ENCODE peak calls at places on chromosomes 4 and X, in nine cellular contexts. Z, V, J, Q, K, O, N, X and D are unnamed samples.

GRCh38 chrX:119398974-119399771 is at the start of gene SLC25A43:
- DNase-seq in Z (peak), V (peak), J (peak), Q (peak), K (peak), O (peak), N (peak), X (peak), D (peak)

GRCh38 chr4:112142152-112142551 is 3.1 kb upstream of the FAM241A start:
- DNase-seq in Z (no peak), V (no peak), J (no peak), Q (no peak), K (no peak), O (no peak), N (no peak), X (no peak), D (no peak)

GRCh38 chr4:636628-636950 is 11.2 kb downstream of the PDE6B start:
- DNase-seq in Z (no peak), V (no peak), J (no peak), Q (no peak), K (no peak), O (no peak), N (no peak), X (no peak), D (no peak)

GRCh38 chr4:49044270-49044669 is 58.2 kb downstream of the CWH43 start:
- DNase-seq in Z (no peak), V (no peak), J (no peak), Q (no peak), K (no peak), O (no peak), N (no peak), X (no peak), D (no peak)

GRCh38 chrX:13069771-13070410 is 25.5 kb upstream of the FAM9C start:
- DNase-seq in Z (no peak), V (no peak), J (no peak), Q (no peak), K (no peak), O (no peak), N (no peak), X (no peak), D (no peak)

GRCh38 chr4:38160487-38161207 is 200.4 kb downstream of the PTTG2 start:
- DNase-seq in Z (peak), V (no peak), J (peak), Q (no peak), K (no peak), O (peak), N (no peak), X (no peak), D (no peak)

GRCh38 chr4:142556048-142556447 is 290.1 kb downstream of the INPP4B start:
- DNase-seq in Z (no peak), V (no peak), J (no peak), Q (no peak), K (no peak), O (no peak), N (no peak), X (no peak), D (no peak)

GRCh38 chr4:81207793-81208192 is 7.2 kb downstream of the PRKG2 start:
- DNase-seq in Z (no peak), V (no peak), J (no peak), Q (no peak), K (no peak), O (no peak), N (no peak), X (no peak), D (no peak)

GRCh38 chr4:808860-809570 is 16.9 kb downstream of the CPLX1 start:
- DNase-seq in Z (no peak), V (no peak), J (peak), Q (no peak), K (no peak), O (no peak), N (no peak), X (no peak), D (no peak)

GRCh38 chr4:83152771-83153170 is 38.2 kb upstream of the PLAC8 start:
- DNase-seq in Z (no peak), V (no peak), J (no peak), Q (no peak), K (no peak), O (no peak), N (no peak), X (no peak), D (no peak)

GRCh38 chr4:158553364-158553763 is 31.7 kb downstream of the RXFP1 start:
- DNase-seq in Z (no peak), V (no peak), J (no peak), Q (no peak), K (no peak), O (no peak), N (no peak), X (no peak), D (no peak)

GRCh38 chr4:36088542-36088941 is 155.8 kb downstream of the ARAP2 start:
- DNase-seq in Z (no peak), V (no peak), J (no peak), Q (no peak), K (no peak), O (no peak), N (no peak), X (no peak), D (no peak)

GRCh38 chr4:117001077-117001476 is 84.3 kb downstream of the TRAM1L1 start:
- DNase-seq in Z (no peak), V (no peak), J (no peak), Q (no peak), K (no peak), O (no peak), N (no peak), X (no peak), D (no peak)

GRCh38 chrX:131617182-131617581 is 73.3 kb downstream of the OR13H1 start:
- DNase-seq in Z (no peak), V (no peak), J (no peak), Q (no peak), K (no peak), O (no peak), N (no peak), X (no peak), D (no peak)

GRCh38 chr4:99705891-99706290 is 48.3 kb upstream of the C4orf54 start:
- DNase-seq in Z (no peak), V (no peak), J (no peak), Q (no peak), K (no peak), O (no peak), N (no peak), X (no peak), D (no peak)

GRCh38 chr4:108355523-108356208 is 186.9 kb upstream of the LEF1 start:
- DNase-seq in Z (no peak), V (no peak), J (no peak), Q (no peak), K (no peak), O (no peak), N (no peak), X (no peak), D (no peak)

GRCh38 chrX:9913041-9913440 is 54.1 kb upstream of the CLDN34 start:
- DNase-seq in Z (no peak), V (no peak), J (peak), Q (no peak), K (no peak), O (no peak), N (no peak), X (no peak), D (no peak)

GRCh38 chrX:103879339-103879738 is 47.3 kb upstream of the RAB9B start:
- DNase-seq in Z (no peak), V (no peak), J (no peak), Q (no peak), K (peak), O (no peak), N (no peak), X (no peak), D (no peak)

GRCh38 chrX:36434521-36434920 is 515.0 kb downstream of the CFAP47 start:
- DNase-seq in Z (no peak), V (no peak), J (no peak), Q (no peak), K (no peak), O (no peak), N (no peak), X (no peak), D (no peak)

GRCh38 chrX:110944793-110945466 is 149.3 kb upstream of the CHRDL1 start:
- DNase-seq in Z (peak), V (no peak), J (peak), Q (no peak), K (no peak), O (no peak), N (no peak), X (peak), D (peak)

GRCh38 chr4:128606173-128606572 is 203.3 kb upstream of the JADE1 start:
- DNase-seq in Z (no peak), V (no peak), J (no peak), Q (no peak), K (no peak), O (no peak), N (no peak), X (no peak), D (no peak)

GRCh38 chrX:85419293-85419692 is 39.8 kb upstream of the POF1B start:
- DNase-seq in Z (no peak), V (no peak), J (no peak), Q (no peak), K (no peak), O (no peak), N (no peak), X (no peak), D (no peak)

GRCh38 chrX:115966920-115967319 is 203.6 kb upstream of the AGTR2 start:
- DNase-seq in Z (no peak), V (no peak), J (no peak), Q (no peak), K (no peak), O (no peak), N (no peak), X (no peak), D (no peak)

GRCh38 chr4:94447754-94448411 is 3.9 kb upstream of the PDLIM5 start:
- DNase-seq in Z (no peak), V (no peak), J (no peak), Q (no peak), K (no peak), O (no peak), N (no peak), X (no peak), D (no peak)

GRCh38 chrX:2474963-2475726 is 25.6 kb downstream of the DHRSX start:
- DNase-seq in Z (no peak), V (no peak), J (peak), Q (peak), K (peak), O (no peak), N (no peak), X (no peak), D (no peak)

GRCh38 chr4:128384091-128384520 is 96.5 kb upstream of the PGRMC2 start:
- DNase-seq in Z (no peak), V (no peak), J (no peak), Q (no peak), K (no peak), O (no peak), N (no peak), X (no peak), D (no peak)

GRCh38 chr4:6180841-6181631 is 19.3 kb downstream of the JAKMIP1 start:
- DNase-seq in Z (no peak), V (no peak), J (no peak), Q (no peak), K (no peak), O (no peak), N (no peak), X (no peak), D (no peak)

GRCh38 chr4:86901864-86902263 is 9.6 kb upstream of the C4orf36 start:
- DNase-seq in Z (no peak), V (no peak), J (no peak), Q (no peak), K (no peak), O (no peak), N (no peak), X (no peak), D (no peak)

GRCh38 chr4:80709082-80709869 is 321.2 kb upstream of the BMP3 start:
- DNase-seq in Z (no peak), V (no peak), J (no peak), Q (no peak), K (no peak), O (no peak), N (no peak), X (no peak), D (no peak)

GRCh38 chr4:25970241-25970675 is 56.2 kb downstream of the SMIM20 start:
- DNase-seq in Z (peak), V (no peak), J (no peak), Q (no peak), K (no peak), O (no peak), N (no peak), X (no peak), D (no peak)

GRCh38 chrX:10922158-10922557 is 189.0 kb upstream of the HCCS start:
- DNase-seq in Z (no peak), V (no peak), J (no peak), Q (no peak), K (no peak), O (no peak), N (no peak), X (no peak), D (no peak)

GRCh38 chrX:94908171-94908570 is 1234.2 kb downstream of the FAM133A start:
- DNase-seq in Z (no peak), V (no peak), J (no peak), Q (no peak), K (no peak), O (no peak), N (no peak), X (no peak), D (no peak)

GRCh38 chr4:186536285-186536684 is 19.1 kb downstream of the MTNR1A start:
- DNase-seq in Z (no peak), V (no peak), J (no peak), Q (no peak), K (no peak), O (no peak), N (no peak), X (no peak), D (no peak)

GRCh38 chr4:158805628-158806471 is 37.0 kb downstream of the FNIP2 start:
- DNase-seq in Z (no peak), V (no peak), J (no peak), Q (no peak), K (no peak), O (no peak), N (no peak), X (peak), D (peak)

GRCh38 chrX:88746925-88747324 is at the start of gene CPXCR1:
- DNase-seq in Z (no peak), V (no peak), J (no peak), Q (no peak), K (no peak), O (no peak), N (no peak), X (no peak), D (no peak)

GRCh38 chrX:8668797-8669196 is 63.1 kb downstream of the ANOS1 start:
- DNase-seq in Z (no peak), V (no peak), J (no peak), Q (no peak), K (peak), O (no peak), N (no peak), X (no peak), D (no peak)

GRCh38 chrX:154541896-154542722 is 4.5 kb downstream of the G6PD start:
- DNase-seq in Z (peak), V (peak), J (peak), Q (peak), K (peak), O (peak), N (peak), X (peak), D (peak)
- H3K4me3 ChIP-seq in Z (no peak), V (no peak), J (no peak), Q (peak), K (no peak), O (no peak), N (peak), X (peak), D (no peak)

DNA sequence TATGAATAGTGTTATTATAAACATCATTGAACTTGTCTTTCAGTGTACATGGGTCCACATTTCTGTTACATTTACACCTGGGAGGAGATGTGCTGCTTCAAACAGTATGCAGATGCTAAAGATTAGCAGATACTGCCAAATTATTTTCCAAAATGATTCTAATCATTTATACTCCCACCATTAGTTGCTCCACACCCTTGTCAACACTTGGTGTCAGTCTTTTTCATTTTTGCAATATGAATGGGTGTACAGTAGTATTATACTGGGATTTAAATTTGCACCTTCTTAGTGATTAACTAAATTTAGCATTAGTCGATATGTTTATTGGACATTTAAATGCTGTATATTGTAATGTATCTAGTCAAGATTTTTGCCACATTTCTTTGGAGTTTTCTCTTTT is 131.6 kb upstream of the GRID2 start:
- DNase-seq in Z (no peak), V (no peak), J (no peak), Q (no peak), K (no peak), O (no peak), N (no peak), X (no peak), D (no peak)
- TF ChIP-seq CTCF in Z (no peak), V (no peak), J (no peak), Q (no peak), K (no peak), O (no peak), N (no peak), X (no peak), D (no peak)

GRCh38 chrX:39674771-39675553 is 422.8 kb downstream of the BCOR start:
- DNase-seq in Z (no peak), V (no peak), J (no peak), Q (no peak), K (no peak), O (no peak), N (no peak), X (no peak), D (no peak)

GRCh38 chrX:39676434-39676833 is 421.3 kb downstream of the BCOR start:
- DNase-seq in Z (no peak), V (no peak), J (no peak), Q (no peak), K (no peak), O (no peak), N (no peak), X (no peak), D (no peak)

GRCh38 chrX:39677585-39677984 is 420.2 kb downstream of the BCOR start:
- DNase-seq in Z (no peak), V (no peak), J (no peak), Q (no peak), K (no peak), O (no peak), N (peak), X (no peak), D (no peak)

GRCh38 chrX:39677987-39678840 is 419.5 kb downstream of the BCOR start:
- DNase-seq in Z (no peak), V (no peak), J (no peak), Q (no peak), K (no peak), O (no peak), N (no peak), X (no peak), D (no peak)

DNA sequence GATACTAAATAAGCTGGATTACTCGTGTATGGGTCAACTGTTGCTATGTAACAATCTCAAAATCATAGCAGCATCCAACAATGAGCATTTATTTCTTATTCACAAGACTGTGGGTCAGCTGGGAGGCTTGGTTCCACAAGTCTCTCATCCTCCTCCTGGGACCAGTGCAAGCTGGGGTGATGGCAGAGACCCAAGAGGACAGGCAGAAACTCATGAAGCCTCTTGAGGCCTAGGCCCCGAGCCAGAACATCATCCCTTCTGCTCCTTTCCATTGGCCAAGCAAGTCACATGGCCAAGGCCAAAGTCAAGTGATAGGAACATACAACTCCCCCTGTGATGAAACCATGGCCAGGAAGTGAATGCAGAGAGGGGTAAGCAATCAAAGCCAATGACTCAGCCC is 422.1 kb downstream of the BCOR start:
- DNase-seq in Z (peak), V (no peak), J (no peak), Q (no peak), K (peak), O (peak), N (no peak), X (no peak), D (no peak)
- TF ChIP-seq POLR2A in Z (no peak), V (no peak), J (no peak), Q (no peak), K (no peak), O (no peak), N (no peak), X (no peak), D (no peak)

GRCh38 chr4:73836373-73837269 is at the start of gene CXCL6:
- DNase-seq in Z (peak), V (no peak), J (peak), Q (peak), K (peak), O (no peak), N (peak), X (peak), D (no peak)
- H3K4me3 ChIP-seq in Z (no peak), V (peak), J (peak), Q (peak), K (peak), O (peak), N (peak), X (peak), D (no peak)

GRCh38 chrX:66731398-66731797 is 92.5 kb upstream of the EDA2R start:
- DNase-seq in Z (no peak), V (no peak), J (no peak), Q (no peak), K (no peak), O (no peak), N (no peak), X (no peak), D (no peak)
- TF ChIP-seq CTCF in Z (no peak), V (no peak), J (no peak), Q (peak), K (peak), O (no peak), N (peak), X (no peak), D (no peak)

DNA sequence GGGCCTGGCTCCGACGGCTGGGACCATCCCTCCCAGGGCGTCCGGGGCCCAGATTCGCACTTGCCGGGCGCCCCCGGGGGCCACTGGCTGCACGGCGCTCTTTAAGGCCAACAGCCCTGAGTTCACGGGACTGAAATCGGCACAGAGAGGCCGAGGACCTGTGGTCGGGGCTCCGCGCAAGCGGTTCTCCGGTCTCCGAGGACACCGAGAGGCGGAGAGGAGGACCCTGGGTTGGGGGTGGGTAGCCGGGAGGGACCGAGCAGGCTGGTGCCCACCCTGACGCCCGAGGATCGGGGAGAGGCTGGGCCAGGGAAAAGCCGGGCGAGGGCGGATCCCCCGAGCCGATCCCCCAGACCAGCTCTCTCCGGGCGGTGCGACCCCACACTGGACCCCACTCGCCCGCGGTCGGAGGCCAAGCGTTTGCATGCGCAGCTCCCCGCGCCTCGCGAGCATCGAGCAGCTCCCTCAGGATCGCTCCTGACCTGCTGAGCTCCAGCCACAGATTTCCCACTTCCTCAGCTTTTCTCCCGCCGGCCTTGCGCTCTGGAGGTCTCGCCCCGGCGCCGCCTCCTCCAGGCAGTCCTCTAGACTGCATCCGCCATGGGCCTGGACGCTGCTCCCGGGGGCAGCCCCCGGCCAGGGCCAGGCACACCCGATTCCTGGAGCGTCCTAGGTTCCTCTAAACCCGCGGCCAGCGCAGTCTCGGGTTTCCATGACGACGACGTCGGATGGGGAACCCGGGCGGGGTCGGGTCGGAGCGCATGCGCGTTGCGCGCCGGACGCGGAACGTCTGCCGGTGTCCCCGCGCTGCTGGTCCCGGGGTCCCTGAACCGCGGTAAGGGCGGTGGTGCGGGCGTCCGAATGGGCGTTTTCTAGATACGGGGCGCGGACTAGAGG is 17.6 kb upstream of the NAT8L start:
- DNase-seq in Z (peak), V (peak), J (peak), Q (peak), K (peak), O (peak), N (peak), X (peak), D (peak)
- TF ChIP-seq POLR2A in Z (no peak), V (no peak), J (no peak), Q (no peak), K (no peak), O (no peak), N (no peak), X (no peak), D (no peak)

DNA sequence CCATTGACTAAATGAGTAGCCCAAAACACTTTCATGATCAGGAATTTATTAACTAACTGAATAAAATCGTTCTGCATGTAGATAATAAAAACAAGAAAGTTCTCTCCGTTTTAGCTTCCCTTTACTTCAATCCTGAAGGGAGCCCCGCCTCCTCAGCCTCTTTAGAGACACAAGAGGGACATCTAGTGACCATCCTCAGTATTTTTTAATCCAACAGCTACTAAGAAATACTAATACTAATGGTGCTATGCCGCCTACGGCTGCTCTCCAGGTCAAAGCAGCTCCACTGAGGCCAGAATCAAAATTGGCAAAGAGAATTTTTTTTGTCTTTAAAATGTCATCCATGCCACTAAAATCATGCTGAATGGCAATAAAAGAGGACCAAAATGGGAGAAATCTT is 3.2 kb upstream of the PCDH19 start:
- DNase-seq in Z (peak), V (peak), J (no peak), Q (no peak), K (peak), O (no peak), N (no peak), X (peak), D (no peak)
- H3K4me3 ChIP-seq in Z (no peak), V (no peak), J (no peak), Q (no peak), K (no peak), O (no peak), N (no peak), X (no peak), D (no peak)